ENCODE peak calls at places on chromosome 17, in five cellular contexts. F is NCI-H82, S is T47D, X is NCI-H2081, W is nucleus accumbens. A is an unnamed sample.

GRCh38 chr17:34710226-34710625 is 130.8 kb downstream of the TMEM132E start:
- DNase-seq in F (no peak), S (no peak), X (no peak), W (no peak), A (no peak)

GRCh38 chr17:10429416-10430045 is 7.8 kb upstream of the MYH8 start:
- DNase-seq in F (no peak), S (no peak), X (no peak), W (no peak), A (no peak)

GRCh38 chr17:51802544-51802943 is 356.0 kb downstream of the CA10 start:
- DNase-seq in F (peak; percentile 46), S (no peak), X (no peak), W (no peak), A (no peak)

GRCh38 chr17:50547736-50548083 is 736 bp downstream of the SPATA20 start:
- DNase-seq in F (no peak), S (no peak), X (no peak), W (no peak), A (no peak)

GRCh38 chr17:31488264-31488981 is 96.9 kb downstream of the RAB11FIP4 start:
- DNase-seq in F (peak; percentile 32), S (peak; percentile 56), X (peak; percentile 25), W (no peak), A (no peak)

GRCh38 chr17:9232591-9233270 is 211.4 kb downstream of the NTN1 start:
- DNase-seq in F (no peak), S (no peak), X (no peak), W (no peak), A (no peak)

GRCh38 chr17:29840884-29841283 is 89.1 kb downstream of the SSH2 start:
- DNase-seq in F (no peak), S (no peak), X (no peak), W (no peak), A (no peak)

GRCh38 chr17:80147035-80147939 is at the start of gene EIF4A3:
- DNase-seq in F (peak; percentile 100), S (peak; percentile 100), X (peak; percentile 99), W (peak; percentile 96), A (peak; percentile 99)

GRCh38 chr17:72034000-72034399 is 86.8 kb upstream of the SOX9 start:
- DNase-seq in F (no peak), S (no peak), X (no peak), W (no peak), A (no peak)

GRCh38 chr17:13365331-13365730 is 236.4 kb downstream of the HS3ST3A1 start:
- DNase-seq in F (no peak), S (no peak), X (no peak), W (no peak), A (no peak)

GRCh38 chr17:68318103-68318991 is 27.1 kb downstream of the ARSG start:
- DNase-seq in F (no peak), S (no peak), X (no peak), W (no peak), A (no peak)

GRCh38 chr17:78364436-78365281 is 4.8 kb upstream of the SOCS3 start:
- DNase-seq in F (peak; percentile 79), S (no peak), X (no peak), W (no peak), A (no peak)

GRCh38 chr17:78706271-78706915 is 75.7 kb downstream of the CYTH1 start:
- DNase-seq in F (no peak), S (peak; percentile 43), X (no peak), W (no peak), A (no peak)

GRCh38 chr17:32519769-32520701 is 33.2 kb downstream of the CDK5R1 start:
- DNase-seq in F (peak; percentile 87), S (no peak), X (no peak), W (no peak), A (no peak)

GRCh38 chr17:20206068-20206467 is 196.9 kb downstream of the SPECC1 start:
- DNase-seq in F (peak; percentile 19), S (no peak), X (no peak), W (no peak), A (no peak)

GRCh38 chr17:78504156-78504925 is 72.9 kb downstream of the DNAH17 start:
- DNase-seq in F (no peak), S (no peak), X (no peak), W (no peak), A (no peak)

GRCh38 chr17:3963214-3964201 is 729 bp downstream of the ATP2A3 start:
- DNase-seq in F (no peak), S (no peak), X (no peak), W (no peak), A (no peak)

GRCh38 chr17:39576187-39576586 is 31.5 kb downstream of the NEUROD2 start:
- DNase-seq in F (peak; percentile 70), S (peak; percentile 30), X (no peak), W (no peak), A (no peak)

GRCh38 chr17:17906418-17907215 is 65.6 kb downstream of the TOM1L2 start:
- DNase-seq in F (no peak), S (no peak), X (no peak), W (no peak), A (no peak)

GRCh38 chr17:40502716-40503115 is 1.3 kb upstream of the TNS4 start:
- DNase-seq in F (no peak), S (no peak), X (no peak), W (no peak), A (no peak)

GRCh38 chr17:19805006-19805405 is 56.9 kb upstream of the ALDH3A1 start:
- DNase-seq in F (no peak), S (no peak), X (no peak), W (no peak), A (no peak)

A was measured in frontal cortex.